ENCODE peak calls at places on chromosomes 7 and 10, in ten cellular contexts. One of them, this sample, is unnamed.

GRCh38 chr10:35079763-35080162 is 10.4 kb downstream of the CUL2 start:
- DNase-seq in Ammon's horn: peak
- DNase-seq in naive thymus-derived CD8-positive, alpha-beta T cell: no peak
- DNase-seq in stimulated activated CD4-positive, alpha-beta T cell treated with anti-CD3 and anti-CD28 coated beads, TNF-alpha, amount 100 ng/mL, for 24 hours: no peak
- DNase-seq in astrocyte: peak
- DNase-seq in RWPE1: peak
- DNase-seq in RKO: peak
- DNase-seq in stomach: no peak
- DNase-seq in fibroblast of lung: peak
- DNase-seq in SW480: no peak
- DNase-seq in this sample: peak

GRCh38 chr7:158292948-158293347 is 294.7 kb downstream of the PTPRN2 start:
- DNase-seq in stimulated activated CD4-positive, alpha-beta T cell treated with anti-CD3 and anti-CD28 coated beads, TNF-alpha, amount 100 ng/mL, for 24 hours: no peak
- DNase-seq in naive thymus-derived CD8-positive, alpha-beta T cell: no peak
- DNase-seq in stomach: peak
- DNase-seq in fibroblast of lung: no peak
- DNase-seq in RKO: no peak
- DNase-seq in astrocyte: no peak
- DNase-seq in RWPE1: no peak
- DNase-seq in Ammon's horn: no peak
- DNase-seq in SW480: no peak
- DNase-seq in this sample: no peak

GRCh38 chr10:56881218-56881617 is 520.2 kb upstream of the ZWINT start:
- DNase-seq in fibroblast of lung: no peak
- DNase-seq in SW480: no peak
- DNase-seq in Ammon's horn: no peak
- DNase-seq in stomach: no peak
- DNase-seq in stimulated activated CD4-positive, alpha-beta T cell treated with anti-CD3 and anti-CD28 coated beads, TNF-alpha, amount 100 ng/mL, for 24 hours: no peak
- DNase-seq in naive thymus-derived CD8-positive, alpha-beta T cell: no peak
- DNase-seq in RKO: no peak
- DNase-seq in RWPE1: no peak
- DNase-seq in astrocyte: no peak
- DNase-seq in this sample: no peak

GRCh38 chr10:82041018-82041417 is 166.0 kb downstream of the NRG3 start:
- DNase-seq in SW480: no peak
- DNase-seq in fibroblast of lung: no peak
- DNase-seq in Ammon's horn: no peak
- DNase-seq in stomach: no peak
- DNase-seq in stimulated activated CD4-positive, alpha-beta T cell treated with anti-CD3 and anti-CD28 coated beads, TNF-alpha, amount 100 ng/mL, for 24 hours: no peak
- DNase-seq in RKO: no peak
- DNase-seq in astrocyte: no peak
- DNase-seq in naive thymus-derived CD8-positive, alpha-beta T cell: no peak
- DNase-seq in RWPE1: no peak
- DNase-seq in this sample: no peak

GRCh38 chr7:74371381-74372059 is 82.2 kb upstream of the GTF2IRD1 start:
- DNase-seq in naive thymus-derived CD8-positive, alpha-beta T cell: no peak
- DNase-seq in RWPE1: peak
- DNase-seq in SW480: peak
- DNase-seq in RKO: no peak
- DNase-seq in fibroblast of lung: peak
- DNase-seq in astrocyte: no peak
- DNase-seq in stomach: peak
- DNase-seq in Ammon's horn: peak
- DNase-seq in stimulated activated CD4-positive, alpha-beta T cell treated with anti-CD3 and anti-CD28 coated beads, TNF-alpha, amount 100 ng/mL, for 24 hours: no peak
- DNase-seq in this sample: peak

GRCh38 chr10:49817845-49818244 is 55.7 kb upstream of the OGDHL start:
- DNase-seq in RWPE1: no peak
- DNase-seq in stimulated activated CD4-positive, alpha-beta T cell treated with anti-CD3 and anti-CD28 coated beads, TNF-alpha, amount 100 ng/mL, for 24 hours: no peak
- DNase-seq in SW480: no peak
- DNase-seq in RKO: no peak
- DNase-seq in Ammon's horn: no peak
- DNase-seq in astrocyte: no peak
- DNase-seq in fibroblast of lung: no peak
- DNase-seq in stomach: no peak
- DNase-seq in naive thymus-derived CD8-positive, alpha-beta T cell: no peak
- DNase-seq in this sample: no peak

GRCh38 chr7:123633553-123633952 is 22.1 kb upstream of the LMOD2 start:
- DNase-seq in astrocyte: peak
- DNase-seq in fibroblast of lung: peak
- DNase-seq in Ammon's horn: no peak
- DNase-seq in RKO: peak
- DNase-seq in RWPE1: peak
- DNase-seq in naive thymus-derived CD8-positive, alpha-beta T cell: no peak
- DNase-seq in stomach: no peak
- DNase-seq in stimulated activated CD4-positive, alpha-beta T cell treated with anti-CD3 and anti-CD28 coated beads, TNF-alpha, amount 100 ng/mL, for 24 hours: no peak
- DNase-seq in SW480: no peak
- DNase-seq in this sample: peak

GRCh38 chr10:46539596-46540411 is 16.7 kb downstream of the GPRIN2 start:
- DNase-seq in Ammon's horn: no peak
- DNase-seq in RKO: no peak
- DNase-seq in RWPE1: no peak
- DNase-seq in naive thymus-derived CD8-positive, alpha-beta T cell: no peak
- DNase-seq in astrocyte: peak
- DNase-seq in fibroblast of lung: peak
- DNase-seq in stimulated activated CD4-positive, alpha-beta T cell treated with anti-CD3 and anti-CD28 coated beads, TNF-alpha, amount 100 ng/mL, for 24 hours: no peak
- DNase-seq in stomach: peak
- DNase-seq in SW480: no peak
- DNase-seq in this sample: no peak

GRCh38 chr10:45575966-45576597 is 96.5 kb downstream of the ZFAND4 start:
- DNase-seq in fibroblast of lung: no peak
- DNase-seq in Ammon's horn: no peak
- DNase-seq in astrocyte: no peak
- DNase-seq in SW480: no peak
- DNase-seq in stomach: no peak
- DNase-seq in RKO: no peak
- DNase-seq in stimulated activated CD4-positive, alpha-beta T cell treated with anti-CD3 and anti-CD28 coated beads, TNF-alpha, amount 100 ng/mL, for 24 hours: no peak
- DNase-seq in RWPE1: no peak
- DNase-seq in naive thymus-derived CD8-positive, alpha-beta T cell: no peak
- DNase-seq in this sample: no peak

GRCh38 chr10:60572511-60573194 is 183.0 kb upstream of the ANK3 start:
- DNase-seq in naive thymus-derived CD8-positive, alpha-beta T cell: no peak
- DNase-seq in SW480: peak
- DNase-seq in stomach: peak
- DNase-seq in RKO: no peak
- DNase-seq in RWPE1: peak
- DNase-seq in fibroblast of lung: peak
- DNase-seq in stimulated activated CD4-positive, alpha-beta T cell treated with anti-CD3 and anti-CD28 coated beads, TNF-alpha, amount 100 ng/mL, for 24 hours: peak
- DNase-seq in Ammon's horn: peak
- DNase-seq in astrocyte: peak
- DNase-seq in this sample: peak

GRCh38 chr7:41996381-41997035 is 240.5 kb downstream of the GLI3 start:
- DNase-seq in naive thymus-derived CD8-positive, alpha-beta T cell: no peak
- DNase-seq in RKO: no peak
- DNase-seq in fibroblast of lung: peak
- DNase-seq in Ammon's horn: no peak
- DNase-seq in astrocyte: peak
- DNase-seq in stimulated activated CD4-positive, alpha-beta T cell treated with anti-CD3 and anti-CD28 coated beads, TNF-alpha, amount 100 ng/mL, for 24 hours: no peak
- DNase-seq in stomach: no peak
- DNase-seq in RWPE1: peak
- DNase-seq in SW480: no peak
- DNase-seq in this sample: peak

GRCh38 chr10:45063605-45064231 is 63.0 kb downstream of the ZNF22 start:
- DNase-seq in RKO: no peak
- DNase-seq in fibroblast of lung: no peak
- DNase-seq in stimulated activated CD4-positive, alpha-beta T cell treated with anti-CD3 and anti-CD28 coated beads, TNF-alpha, amount 100 ng/mL, for 24 hours: no peak
- DNase-seq in naive thymus-derived CD8-positive, alpha-beta T cell: no peak
- DNase-seq in astrocyte: no peak
- DNase-seq in Ammon's horn: peak
- DNase-seq in SW480: no peak
- DNase-seq in stomach: no peak
- DNase-seq in RWPE1: no peak
- DNase-seq in this sample: peak

GRCh38 chr10:35789996-35790395 is 147.9 kb upstream of the FZD8 start:
- DNase-seq in Ammon's horn: no peak
- DNase-seq in RKO: peak
- DNase-seq in RWPE1: peak
- DNase-seq in stomach: no peak
- DNase-seq in fibroblast of lung: no peak
- DNase-seq in SW480: peak
- DNase-seq in stimulated activated CD4-positive, alpha-beta T cell treated with anti-CD3 and anti-CD28 coated beads, TNF-alpha, amount 100 ng/mL, for 24 hours: no peak
- DNase-seq in astrocyte: peak
- DNase-seq in naive thymus-derived CD8-positive, alpha-beta T cell: no peak
- DNase-seq in this sample: peak

GRCh38 chr10:61774031-61774430 is 111.3 kb downstream of the CABCOCO1 start:
- DNase-seq in Ammon's horn: no peak
- DNase-seq in stomach: no peak
- DNase-seq in RWPE1: no peak
- DNase-seq in fibroblast of lung: no peak
- DNase-seq in RKO: no peak
- DNase-seq in SW480: no peak
- DNase-seq in astrocyte: no peak
- DNase-seq in naive thymus-derived CD8-positive, alpha-beta T cell: no peak
- DNase-seq in stimulated activated CD4-positive, alpha-beta T cell treated with anti-CD3 and anti-CD28 coated beads, TNF-alpha, amount 100 ng/mL, for 24 hours: no peak
- DNase-seq in this sample: no peak

GRCh38 chr10:74145133-74145532 is 5.5 kb downstream of the AP3M1 start:
- DNase-seq in stimulated activated CD4-positive, alpha-beta T cell treated with anti-CD3 and anti-CD28 coated beads, TNF-alpha, amount 100 ng/mL, for 24 hours: no peak
- DNase-seq in Ammon's horn: no peak
- DNase-seq in SW480: no peak
- DNase-seq in naive thymus-derived CD8-positive, alpha-beta T cell: no peak
- DNase-seq in astrocyte: peak
- DNase-seq in RWPE1: no peak
- DNase-seq in RKO: no peak
- DNase-seq in fibroblast of lung: peak
- DNase-seq in stomach: no peak
- DNase-seq in this sample: no peak

GRCh38 chr7:120131096-120131839 is 141.7 kb upstream of the KCND2 start:
- DNase-seq in SW480: no peak
- DNase-seq in astrocyte: no peak
- DNase-seq in RWPE1: no peak
- DNase-seq in naive thymus-derived CD8-positive, alpha-beta T cell: no peak
- DNase-seq in stimulated activated CD4-positive, alpha-beta T cell treated with anti-CD3 and anti-CD28 coated beads, TNF-alpha, amount 100 ng/mL, for 24 hours: no peak
- DNase-seq in Ammon's horn: no peak
- DNase-seq in fibroblast of lung: no peak
- DNase-seq in stomach: no peak
- DNase-seq in RKO: no peak
- DNase-seq in this sample: no peak

GRCh38 chr7:22433710-22434460 is 66.1 kb downstream of the STEAP1B start:
- DNase-seq in stomach: no peak
- DNase-seq in SW480: peak
- DNase-seq in RKO: no peak
- DNase-seq in fibroblast of lung: peak
- DNase-seq in stimulated activated CD4-positive, alpha-beta T cell treated with anti-CD3 and anti-CD28 coated beads, TNF-alpha, amount 100 ng/mL, for 24 hours: no peak
- DNase-seq in RWPE1: peak
- DNase-seq in Ammon's horn: no peak
- DNase-seq in naive thymus-derived CD8-positive, alpha-beta T cell: no peak
- DNase-seq in astrocyte: peak
- DNase-seq in this sample: peak

GRCh38 chr10:18060217-18060616 is 80.0 kb upstream of the CACNB2 start:
- DNase-seq in stimulated activated CD4-positive, alpha-beta T cell treated with anti-CD3 and anti-CD28 coated beads, TNF-alpha, amount 100 ng/mL, for 24 hours: no peak
- DNase-seq in astrocyte: no peak
- DNase-seq in RWPE1: no peak
- DNase-seq in fibroblast of lung: peak
- DNase-seq in naive thymus-derived CD8-positive, alpha-beta T cell: no peak
- DNase-seq in SW480: no peak
- DNase-seq in RKO: no peak
- DNase-seq in Ammon's horn: no peak
- DNase-seq in stomach: no peak
- DNase-seq in this sample: no peak

GRCh38 chr7:134770676-134771075 is 8.8 kb upstream of the CALD1 start:
- DNase-seq in Ammon's horn: no peak
- DNase-seq in stimulated activated CD4-positive, alpha-beta T cell treated with anti-CD3 and anti-CD28 coated beads, TNF-alpha, amount 100 ng/mL, for 24 hours: no peak
- DNase-seq in RWPE1: no peak
- DNase-seq in SW480: no peak
- DNase-seq in naive thymus-derived CD8-positive, alpha-beta T cell: no peak
- DNase-seq in astrocyte: no peak
- DNase-seq in fibroblast of lung: no peak
- DNase-seq in RKO: no peak
- DNase-seq in stomach: no peak
- DNase-seq in this sample: no peak

GRCh38 chr10:124539935-124540641 is 78.5 kb downstream of the LHPP start:
- DNase-seq in RKO: no peak
- DNase-seq in SW480: no peak
- DNase-seq in RWPE1: peak
- DNase-seq in stomach: peak
- DNase-seq in naive thymus-derived CD8-positive, alpha-beta T cell: peak
- DNase-seq in stimulated activated CD4-positive, alpha-beta T cell treated with anti-CD3 and anti-CD28 coated beads, TNF-alpha, amount 100 ng/mL, for 24 hours: peak
- DNase-seq in Ammon's horn: peak
- DNase-seq in fibroblast of lung: peak
- DNase-seq in astrocyte: no peak
- DNase-seq in this sample: no peak

GRCh38 chr7:157502701-157503111 is 165.9 kb downstream of the DNAJB6 start:
- DNase-seq in fibroblast of lung: no peak
- DNase-seq in astrocyte: no peak
- DNase-seq in RKO: peak
- DNase-seq in Ammon's horn: no peak
- DNase-seq in SW480: no peak
- DNase-seq in naive thymus-derived CD8-positive, alpha-beta T cell: peak
- DNase-seq in stimulated activated CD4-positive, alpha-beta T cell treated with anti-CD3 and anti-CD28 coated beads, TNF-alpha, amount 100 ng/mL, for 24 hours: peak
- DNase-seq in RWPE1: no peak
- DNase-seq in stomach: peak
- DNase-seq in this sample: no peak

GRCh38 chr7:36037121-36037662 is 115.9 kb upstream of the EEPD1 start:
- DNase-seq in RKO: no peak
- DNase-seq in Ammon's horn: peak
- DNase-seq in stimulated activated CD4-positive, alpha-beta T cell treated with anti-CD3 and anti-CD28 coated beads, TNF-alpha, amount 100 ng/mL, for 24 hours: no peak
- DNase-seq in naive thymus-derived CD8-positive, alpha-beta T cell: no peak
- DNase-seq in SW480: no peak
- DNase-seq in fibroblast of lung: peak
- DNase-seq in RWPE1: peak
- DNase-seq in astrocyte: peak
- DNase-seq in stomach: peak
- DNase-seq in this sample: peak

GRCh38 chr7:33421384-33421783 is 292.0 kb downstream of the BBS9 start:
- DNase-seq in Ammon's horn: no peak
- DNase-seq in naive thymus-derived CD8-positive, alpha-beta T cell: no peak
- DNase-seq in SW480: no peak
- DNase-seq in RWPE1: no peak
- DNase-seq in stomach: no peak
- DNase-seq in RKO: no peak
- DNase-seq in stimulated activated CD4-positive, alpha-beta T cell treated with anti-CD3 and anti-CD28 coated beads, TNF-alpha, amount 100 ng/mL, for 24 hours: no peak
- DNase-seq in astrocyte: no peak
- DNase-seq in fibroblast of lung: peak
- DNase-seq in this sample: peak

GRCh38 chr7:140526214-140526613 is 46.9 kb upstream of the MKRN1 start:
- DNase-seq in fibroblast of lung: no peak
- DNase-seq in SW480: no peak
- DNase-seq in RWPE1: no peak
- DNase-seq in stimulated activated CD4-positive, alpha-beta T cell treated with anti-CD3 and anti-CD28 coated beads, TNF-alpha, amount 100 ng/mL, for 24 hours: no peak
- DNase-seq in stomach: no peak
- DNase-seq in RKO: no peak
- DNase-seq in astrocyte: no peak
- DNase-seq in Ammon's horn: no peak
- DNase-seq in naive thymus-derived CD8-positive, alpha-beta T cell: no peak
- DNase-seq in this sample: no peak

GRCh38 chr10:93464826-93465388 is 17.2 kb downstream of the MYOF start:
- DNase-seq in astrocyte: no peak
- DNase-seq in SW480: no peak
- DNase-seq in naive thymus-derived CD8-positive, alpha-beta T cell: no peak
- DNase-seq in stomach: no peak
- DNase-seq in RKO: no peak
- DNase-seq in RWPE1: no peak
- DNase-seq in fibroblast of lung: peak
- DNase-seq in stimulated activated CD4-positive, alpha-beta T cell treated with anti-CD3 and anti-CD28 coated beads, TNF-alpha, amount 100 ng/mL, for 24 hours: no peak
- DNase-seq in Ammon's horn: no peak
- DNase-seq in this sample: peak

GRCh38 chr7:56483153-56483552 is 366.9 kb upstream of the NUPR2 start:
- DNase-seq in SW480: no peak
- DNase-seq in RWPE1: no peak
- DNase-seq in stomach: no peak
- DNase-seq in stimulated activated CD4-positive, alpha-beta T cell treated with anti-CD3 and anti-CD28 coated beads, TNF-alpha, amount 100 ng/mL, for 24 hours: no peak
- DNase-seq in fibroblast of lung: no peak
- DNase-seq in RKO: peak
- DNase-seq in Ammon's horn: no peak
- DNase-seq in astrocyte: no peak
- DNase-seq in naive thymus-derived CD8-positive, alpha-beta T cell: no peak
- DNase-seq in this sample: no peak

GRCh38 chr7:154929006-154929726 is 73.8 kb downstream of the PAXIP1 start:
- DNase-seq in SW480: no peak
- DNase-seq in stomach: no peak
- DNase-seq in stimulated activated CD4-positive, alpha-beta T cell treated with anti-CD3 and anti-CD28 coated beads, TNF-alpha, amount 100 ng/mL, for 24 hours: no peak
- DNase-seq in naive thymus-derived CD8-positive, alpha-beta T cell: no peak
- DNase-seq in Ammon's horn: no peak
- DNase-seq in RKO: no peak
- DNase-seq in fibroblast of lung: no peak
- DNase-seq in astrocyte: no peak
- DNase-seq in RWPE1: no peak
- DNase-seq in this sample: no peak

GRCh38 chr7:144884913-144885312 is 49.1 kb upstream of the TPK1 start:
- DNase-seq in stimulated activated CD4-positive, alpha-beta T cell treated with anti-CD3 and anti-CD28 coated beads, TNF-alpha, amount 100 ng/mL, for 24 hours: no peak
- DNase-seq in RKO: no peak
- DNase-seq in astrocyte: no peak
- DNase-seq in fibroblast of lung: no peak
- DNase-seq in Ammon's horn: no peak
- DNase-seq in naive thymus-derived CD8-positive, alpha-beta T cell: no peak
- DNase-seq in SW480: no peak
- DNase-seq in RWPE1: no peak
- DNase-seq in stomach: no peak
- DNase-seq in this sample: no peak